ENCODE peak calls at places on chromosomes 1 and 21, in five cellular contexts. E is K562, G is HepG2, H is GM12878, X is A549. O is an unnamed sample.

GRCh38 chr1:173205146-173206051 is 1.7 kb downstream of the TNFSF4 start:
- DNase-seq in E (no peak), G (peak; percentile 88), H (no peak), X (no peak), O (peak; percentile 53)

GRCh38 chr1:209805875-209806760 is at the start of gene IRF6:
- DNase-seq in E (peak; percentile 96), G (no peak), H (no peak), X (peak; percentile 33), O (no peak)

GRCh38 chr21:45489480-45489982 is 52.7 kb downstream of the SLC19A1 start:
- DNase-seq in E (no peak), G (no peak), H (no peak), X (no peak), O (no peak)

GRCh38 chr1:207868769-207869721 is 41.9 kb downstream of the CD34 start:
- DNase-seq in E (peak; percentile 84), G (peak; percentile 41), H (no peak), X (peak; percentile 66), O (no peak)

GRCh38 chr1:178502330-178502714 is 5.6 kb upstream of the CLEC20A start:
- DNase-seq in E (no peak), G (no peak), H (no peak), X (no peak), O (no peak)

GRCh38 chr1:42587753-42588152 is 70.5 kb upstream of the PPIH start:
- DNase-seq in E (no peak), G (no peak), H (no peak), X (no peak), O (no peak)

GRCh38 chr1:168465942-168466702 is 77.7 kb downstream of the XCL2 start:
- DNase-seq in E (peak; percentile 81), G (peak; percentile 36), H (peak; percentile 88), X (no peak), O (no peak)

GRCh38 chr1:37862330-37862729 is 2.9 kb upstream of the MTF1 start:
- DNase-seq in E (no peak), G (peak; percentile 69), H (no peak), X (peak; percentile 18), O (no peak)

GRCh38 chr21:16563795-16564194 is 834.0 kb downstream of the USP25 start:
- DNase-seq in E (no peak), G (peak; percentile 51), H (no peak), X (peak; percentile 11), O (no peak)

GRCh38 chr1:21308330-21308729 is 18.1 kb upstream of the ECE1 start:
- DNase-seq in E (no peak), G (no peak), H (no peak), X (no peak), O (no peak)

GRCh38 chr1:6080469-6080868 is 34.8 kb downstream of the KCNAB2 start:
- DNase-seq in E (no peak), G (no peak), H (no peak), X (no peak), O (no peak)

GRCh38 chr1:198411240-198411639 is 129.2 kb downstream of the ATP6V1G3 start:
- DNase-seq in E (no peak), G (no peak), H (no peak), X (no peak), O (no peak)

GRCh38 chr1:107865627-107866026 is 99.4 kb downstream of the VAV3 start:
- DNase-seq in E (no peak), G (no peak), H (no peak), X (no peak), O (no peak)

GRCh38 chr1:88104234-88104633 is 579.8 kb upstream of the PKN2 start:
- DNase-seq in E (no peak), G (no peak), H (no peak), X (no peak), O (no peak)

GRCh38 chr1:65177457-65177856 is 29.5 kb downstream of the AK4 start:
- DNase-seq in E (no peak), G (no peak), H (no peak), X (no peak), O (no peak)

GRCh38 chr1:156420209-156421061 is 51.4 kb downstream of the RHBG start:
- DNase-seq in E (no peak), G (no peak), H (no peak), X (no peak), O (no peak)

GRCh38 chr1:156419863-156420208 is 50.8 kb downstream of the RHBG start:
- DNase-seq in E (peak; percentile 65), G (peak; percentile 7), H (no peak), X (no peak), O (no peak)

GRCh38 chr1:156414440-156415064 is 45.5 kb downstream of the RHBG start:
- DNase-seq in E (peak; percentile 55), G (no peak), H (no peak), X (no peak), O (no peak)

GRCh38 chr1:156417700-156418015 is 48.6 kb downstream of the RHBG start:
- DNase-seq in E (no peak), G (no peak), H (no peak), X (no peak), O (no peak)

DNA sequence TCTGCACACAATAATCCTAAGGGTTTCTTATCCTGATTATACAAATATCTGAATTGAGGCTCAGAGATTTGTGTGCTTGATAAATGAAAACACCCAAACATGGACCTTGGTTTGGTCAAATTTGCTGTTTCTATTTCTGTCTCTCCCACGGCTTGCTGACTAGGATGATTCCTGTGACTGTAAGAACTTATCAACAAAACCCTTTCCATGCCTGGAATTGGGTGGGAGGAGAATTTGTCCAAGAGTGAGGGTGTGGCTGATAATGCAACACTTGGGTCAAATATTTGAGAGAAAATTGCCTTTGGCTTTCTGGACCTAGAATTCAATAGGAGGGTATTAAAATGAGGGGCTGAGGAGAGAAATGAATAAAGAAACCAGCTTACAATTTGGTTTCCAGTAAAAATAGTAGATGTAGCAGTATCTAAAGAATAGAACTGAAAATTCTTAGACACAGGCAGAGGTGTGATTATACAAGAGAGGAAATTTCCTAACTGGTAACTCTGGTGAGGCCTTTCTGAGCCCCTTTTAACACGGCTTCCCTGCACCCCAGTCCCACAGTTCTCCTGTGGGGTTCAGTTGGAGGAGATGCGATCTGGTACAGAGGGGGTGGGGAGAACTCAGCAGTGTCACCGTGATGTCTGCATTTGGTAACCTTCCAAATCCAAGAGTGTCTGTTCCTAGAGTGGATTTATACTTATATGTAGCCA is 48.1 kb downstream of the RHBG start:
- DNase-seq in E (no peak), G (no peak), H (no peak), X (no peak), O (no peak)
- H3K4me3 ChIP-seq in E (no peak overlapping the region), G (no peak overlapping the region), H (no peak overlapping the region), X (no peak overlapping the region), O (no peak overlapping the region)

DNA sequence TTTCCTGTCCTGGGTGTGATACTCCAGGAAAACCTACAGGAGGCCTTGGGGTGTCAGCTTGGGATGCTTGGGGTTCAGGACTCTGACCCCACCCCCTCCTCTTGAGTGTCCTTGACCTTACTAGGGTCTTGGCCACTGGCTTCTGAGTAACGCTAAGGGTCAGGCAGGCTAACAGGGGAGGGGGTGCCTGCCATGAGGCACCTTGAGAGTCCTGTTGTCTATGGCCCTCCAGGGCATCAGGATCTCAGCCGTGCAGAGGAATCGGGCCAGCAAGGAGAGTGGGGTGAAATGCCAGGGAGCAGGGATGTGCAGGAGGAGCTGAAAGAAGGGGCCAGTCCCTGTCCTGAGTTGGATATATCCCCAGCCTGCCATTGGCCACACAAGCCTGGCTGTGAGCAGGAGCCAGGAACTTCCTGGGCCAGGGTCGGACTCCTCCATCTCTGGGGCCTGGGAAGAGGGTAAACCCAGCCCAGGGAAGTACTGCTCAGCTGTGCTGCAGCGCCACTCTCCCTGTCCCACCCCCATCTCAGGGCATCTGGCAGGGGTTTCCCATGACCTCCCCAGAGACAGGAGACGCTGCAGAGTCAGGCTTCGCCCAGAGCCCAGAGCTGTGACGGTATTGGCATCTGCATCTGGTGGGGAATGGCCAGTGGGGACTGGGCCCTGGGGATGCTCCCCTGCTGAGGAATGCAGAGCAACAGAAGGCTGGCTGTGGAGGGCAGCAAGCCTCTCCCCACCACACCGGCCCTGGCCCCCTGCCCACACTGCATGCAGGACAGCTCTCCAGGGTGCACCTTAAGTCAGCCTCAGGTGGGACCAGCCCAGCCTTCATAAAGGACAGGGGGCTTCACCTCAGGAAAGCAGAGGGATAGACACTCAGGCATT is 6.3 kb downstream of the KIF21B start:
- DNase-seq in E (no peak), G (no peak), H (no peak), X (no peak), O (no peak)
- TF ChIP-seq REST in E (no peak), G (no peak), H (no peak), X (no peak), O (no peak)

GRCh38 chr1:46804027-46804889 is 5.4 kb downstream of the CYP4B1 start:
- DNase-seq in E (no peak), G (no peak), H (no peak), X (no peak), O (no peak)

GRCh38 chr1:46806196-46807020 is 7.6 kb downstream of the CYP4B1 start:
- DNase-seq in E (no peak), G (no peak), H (no peak), X (no peak), O (no peak)

GRCh38 chr1:46804926-46805325 is 6.1 kb downstream of the CYP4B1 start:
- DNase-seq in E (no peak), G (no peak), H (no peak), X (no peak), O (no peak)

GRCh38 chr1:46807046-46807972 is 8.5 kb downstream of the CYP4B1 start:
- DNase-seq in E (no peak), G (no peak), H (no peak), X (no peak), O (no peak)

DNA sequence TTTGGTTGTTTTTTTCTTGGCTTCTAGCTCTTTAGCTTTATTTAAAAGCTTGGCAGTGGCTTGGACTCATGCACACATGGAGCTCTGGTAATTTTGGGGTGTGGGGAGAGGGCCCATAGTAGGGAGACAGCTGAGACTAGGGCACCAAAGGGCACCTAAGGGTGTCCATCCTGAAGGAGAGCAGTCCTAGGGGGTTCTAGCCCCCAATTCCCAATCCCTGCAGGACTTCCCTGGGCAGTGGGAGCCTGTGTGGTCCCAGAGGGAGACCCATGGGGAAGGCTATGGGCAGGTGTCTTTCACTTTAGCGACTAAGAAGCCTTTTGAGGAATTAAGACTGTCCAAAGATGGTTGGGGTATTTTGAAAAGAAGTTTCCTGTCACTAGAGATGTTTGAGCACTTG is 6.9 kb downstream of the CYP4B1 start:
- DNase-seq in E (no peak), G (no peak), H (no peak), X (no peak), O (no peak)
- H3K27ac ChIP-seq in E (no peak overlapping the region), G (no peak overlapping the region), H (no peak overlapping the region), X (no peak overlapping the region), O (no peak overlapping the region)

GRCh38 chr1:14182801-14183200 is 415.7 kb upstream of the KAZN start:
- DNase-seq in E (no peak), G (no peak), H (no peak), X (no peak), O (no peak)

GRCh38 chr1:14183312-14183711 is 415.2 kb upstream of the KAZN start:
- DNase-seq in E (no peak), G (no peak), H (no peak), X (no peak), O (no peak)

GRCh38 chr1:14184346-14184963 is 414.0 kb upstream of the KAZN start:
- DNase-seq in E (no peak), G (no peak), H (no peak), X (no peak), O (no peak)

DNA sequence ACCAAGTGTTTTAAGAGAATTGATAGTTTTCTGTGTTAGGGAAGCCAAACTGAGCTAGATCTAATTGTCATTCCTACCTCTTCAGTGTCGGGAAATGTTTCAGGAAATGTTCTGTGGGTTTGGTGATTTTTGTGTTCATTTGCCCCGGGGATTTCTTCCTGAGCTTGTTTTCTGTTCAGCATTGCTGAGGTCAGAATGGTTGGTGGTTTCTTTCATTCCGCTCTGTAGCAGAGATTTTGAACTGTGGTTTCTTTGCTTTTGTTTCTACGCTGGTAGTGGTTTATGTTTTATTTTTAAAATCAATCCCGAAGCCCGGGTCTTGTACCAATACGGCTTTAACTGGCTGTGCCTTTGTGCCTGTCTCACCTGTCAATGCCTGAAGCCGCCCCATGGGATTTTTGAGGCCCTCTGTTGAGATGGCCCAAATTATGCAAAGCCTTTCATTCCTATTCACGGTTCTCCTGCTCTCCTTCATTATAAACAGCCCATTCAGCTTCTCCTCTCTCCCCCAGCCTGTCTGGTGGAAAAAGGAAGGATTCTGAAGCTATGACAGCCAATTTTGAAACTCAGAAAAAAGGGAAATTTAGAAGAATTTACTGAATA is 417.2 kb upstream of the KAZN start:
- DNase-seq in E (no peak), G (no peak), H (peak; percentile 3), X (no peak), O (no peak)
- H3K4me3 ChIP-seq in E (no peak overlapping the region), G (no peak overlapping the region), H (no peak overlapping the region), X (no peak overlapping the region), O (no peak overlapping the region)